ENCODE peak calls at places on chromosomes 11 and 22, in six cellular contexts. E is AG04449, N is KBM-7, X is IMR-90, V is NCI-H748 treated with DMSO at 0.1 percent for 48 hours, T is testis. J is an unnamed sample.

GRCh38 chr11:85301895-85302678 is 325.1 kb downstream of the DLG2 start:
- DNase-seq in V (no peak), X (no peak), N (no peak), T (no peak), E (no peak), J (no peak)

GRCh38 chr11:128422576-128423370 is 164.6 kb downstream of the ETS1 start:
- DNase-seq in E (no peak), X (no peak), T (no peak), N (no peak), V (no peak), J (no peak)

GRCh38 chr11:80388133-80388532 is 947.3 kb upstream of the TENM4 start:
- DNase-seq in N (no peak), E (no peak), T (no peak), V (no peak), X (no peak), J (no peak)

GRCh38 chr11:65225284-65226102 is 36.3 kb upstream of the POLA2 start:
- DNase-seq in T (peak), N (peak), X (peak), V (no peak), E (no peak), J (no peak)

GRCh38 chr11:113387605-113388211 is at the start of gene ANKK1:
- DNase-seq in N (no peak), V (no peak), T (peak), X (no peak), E (no peak), J (no peak)

GRCh38 chr11:62464655-62465054 is 45.8 kb downstream of the SCGB1A1 start:
- DNase-seq in X (no peak), N (no peak), E (no peak), T (no peak), V (no peak), J (no peak)

GRCh38 chr11:45892856-45893255 is 7.4 kb downstream of the MAPK8IP1 start:
- DNase-seq in E (no peak), V (no peak), X (no peak), T (peak), N (no peak), J (no peak)

GRCh38 chr11:2202071-2202899 is 30.7 kb upstream of the TH start:
- DNase-seq in E (no peak), N (peak), X (no peak), V (no peak), T (no peak), J (no peak)

GRCh38 chr11:125170001-125170405 is 5.5 kb downstream of the PKNOX2 start:
- DNase-seq in X (peak), N (no peak), T (peak), E (no peak), V (no peak), J (peak)

GRCh38 chr11:37718431-37718999 is 1120.5 kb upstream of the RAG2 start:
- DNase-seq in E (no peak), V (no peak), X (no peak), N (no peak), T (no peak), J (no peak)

GRCh38 chr11:43360361-43361032 is 1.8 kb downstream of the TTC17 start:
- DNase-seq in N (peak), X (peak), V (no peak), E (no peak), T (no peak), J (no peak)

GRCh38 chr11:65593518-65594414 is 1.8 kb downstream of the KCNK7 start:
- DNase-seq in N (peak), T (peak), V (no peak), E (no peak), X (no peak), J (no peak)

GRCh38 chr22:29129644-29130201 is 56.9 kb downstream of the KREMEN1 start:
- DNase-seq in X (no peak), T (no peak), E (no peak), N (no peak), V (no peak), J (no peak)

GRCh38 chr22:17217179-17217578 is 2.1 kb downstream of the ADA2 start:
- DNase-seq in T (no peak), N (no peak), X (no peak), E (no peak), V (no peak), J (no peak)

GRCh38 chr11:58938398-58938797 is 890 bp upstream of the GLYATL1 start:
- DNase-seq in N (no peak), T (no peak), X (no peak), V (no peak), E (no peak), J (no peak)

GRCh38 chr11:15278129-15278528 is 163.4 kb downstream of the INSC start:
- DNase-seq in X (peak), E (no peak), V (no peak), T (no peak), N (no peak), J (no peak)

GRCh38 chr22:49100316-49100715 is 727.4 kb downstream of the BRD1 start:
- DNase-seq in V (no peak), X (no peak), E (no peak), N (no peak), T (no peak), J (no peak)

GRCh38 chr11:75757651-75758050 is 10.9 kb upstream of the DGAT2 start:
- DNase-seq in N (no peak), T (no peak), X (no peak), E (no peak), V (no peak), J (no peak)

GRCh38 chr11:46278387-46279173 is 1.1 kb downstream of the CREB3L1 start:
- DNase-seq in N (peak), X (peak), E (no peak), V (no peak), T (peak), J (no peak)

GRCh38 chr11:112096194-112096593 is 9.5 kb downstream of the SDHD start:
- DNase-seq in E (peak), T (no peak), X (peak), V (no peak), N (no peak), J (no peak)

GRCh38 chr11:8006349-8006977 is 19.3 kb downstream of the EIF3F start:
- DNase-seq in X (peak), T (peak), E (peak), V (peak), N (peak), J (no peak)

GRCh38 chr22:20299736-20300136 is 20.1 kb downstream of the DGCR6L start:
- DNase-seq in V (no peak), X (peak), N (peak), E (no peak), T (peak), J (no peak)

GRCh38 chr11:112459001-112459400 is 198.3 kb upstream of the PLET1 start:
- DNase-seq in N (no peak), X (no peak), E (no peak), V (no peak), T (no peak), J (no peak)

GRCh38 chr11:68379216-68379615 is 66.8 kb downstream of the LRP5 start:
- DNase-seq in X (no peak), T (no peak), V (no peak), N (peak), E (no peak), J (no peak)

GRCh38 chr22:42074153-42074750 is at the start of gene PHETA2:
- DNase-seq in E (no peak), N (no peak), T (no peak), V (no peak), X (peak), J (peak)

GRCh38 chr22:50191041-50191740 is 5.5 kb downstream of the TRABD start:
- DNase-seq in V (no peak), X (no peak), T (no peak), E (no peak), N (peak), J (no peak)

GRCh38 chr22:30245985-30246901 is at the start of gene LIF:
- DNase-seq in V (no peak), X (peak), E (no peak), T (peak), N (peak), J (no peak)

GRCh38 chr11:107970049-107970448 is 38.6 kb upstream of the CUL5 start:
- DNase-seq in X (no peak), N (no peak), T (no peak), E (no peak), V (no peak), J (no peak)

GRCh38 chr11:112589132-112589531 is 328.5 kb upstream of the PLET1 start:
- DNase-seq in X (no peak), N (no peak), E (no peak), T (no peak), V (no peak), J (no peak)

J was measured in mesenteric fat pad.